ENCODE peak calls at places on chromosomes 2 and 18, in eight cellular contexts. A is effector memory CD4-positive, alpha-beta T cell; M is A172; O is midbrain; W is stimulated activated CD4-positive, alpha-beta T cell treated with anti-CD3 and anti-CD28 coated beads, Interleukin-1b, Interleukin-23, amount 100 ng/mL, for 48 hours; R is CD4-positive, alpha-beta T cell; Y is caudate nucleus; G is islet precursor cell. S is an unnamed sample.

GRCh38 chr2:145416640-145417039 is 896.7 kb upstream of the ZEB2 start:
- DNase-seq in A (no peak), M (no peak), O (no peak), W (no peak), R (no peak), Y (no peak), G (no peak), S (peak)

GRCh38 chr2:131404794-131405193 is 40.8 kb upstream of the RAB6D start:
- DNase-seq in A (no peak), M (no peak), O (no peak), W (no peak), R (no peak), Y (no peak), G (no peak), S (no peak)

GRCh38 chr18:12645751-12646203 is 12.1 kb downstream of the SPIRE1 start:
- DNase-seq in A (no peak), M (peak), O (no peak), W (no peak), R (no peak), Y (peak), G (no peak), S (no peak)

GRCh38 chr18:7755753-7756475 is 188.8 kb downstream of the PTPRM start:
- DNase-seq in A (no peak), M (no peak), O (no peak), W (no peak), R (no peak), Y (no peak), G (no peak), S (no peak)

GRCh38 chr2:67694464-67694863 is 297.3 kb downstream of the ETAA1 start:
- DNase-seq in A (no peak), M (no peak), O (no peak), W (no peak), R (no peak), Y (no peak), G (peak), S (peak)

GRCh38 chr2:137228566-137228965 is 463.2 kb downstream of the THSD7B start:
- DNase-seq in A (no peak), M (no peak), O (no peak), W (no peak), R (no peak), Y (no peak), G (no peak), S (no peak)

GRCh38 chr2:219285894-219286425 is 6.8 kb downstream of the DNAJB2 start:
- DNase-seq in A (no peak), M (no peak), O (peak), W (no peak), R (no peak), Y (peak), G (peak), S (peak)

GRCh38 chr2:108215794-108216211 is 24.0 kb upstream of the SULT1C3 start:
- DNase-seq in A (no peak), M (peak), O (peak), W (no peak), R (no peak), Y (no peak), G (peak), S (no peak)

GRCh38 chr2:62313433-62314227 is 117.7 kb downstream of the B3GNT2 start:
- DNase-seq in A (no peak), M (no peak), O (no peak), W (no peak), R (no peak), Y (no peak), G (no peak), S (no peak)

GRCh38 chr18:12242658-12243260 is 11.4 kb upstream of the CIDEA start:
- DNase-seq in A (no peak), M (no peak), O (no peak), W (no peak), R (no peak), Y (no peak), G (peak), S (no peak)

GRCh38 chr2:196967126-196967525 is 40.6 kb upstream of the PGAP1 start:
- DNase-seq in A (no peak), M (peak), O (no peak), W (no peak), R (no peak), Y (no peak), G (peak), S (peak)

GRCh38 chr2:9946818-9947217 is 4.7 kb upstream of the GRHL1 start:
- DNase-seq in A (no peak), M (no peak), O (no peak), W (no peak), R (no peak), Y (no peak), G (no peak), S (no peak)

GRCh38 chr2:86300496-86300895 is 36.9 kb downstream of the REEP1 start:
- DNase-seq in A (no peak), M (no peak), O (no peak), W (no peak), R (no peak), Y (no peak), G (peak), S (no peak)

GRCh38 chr18:77136871-77137665 is 4.5 kb upstream of the MBP start:
- DNase-seq in A (no peak), M (no peak), O (no peak), W (no peak), R (no peak), Y (no peak), G (no peak), S (no peak)

GRCh38 chr2:183157131-183157530 is 32.9 kb downstream of the NUP35 start:
- DNase-seq in A (no peak), M (no peak), O (no peak), W (no peak), R (no peak), Y (no peak), G (no peak), S (no peak)

GRCh38 chr18:12518326-12518725 is 110.6 kb downstream of the PRELID3A start:
- DNase-seq in A (no peak), M (no peak), O (no peak), W (no peak), R (no peak), Y (no peak), G (peak), S (no peak)

GRCh38 chr2:238418999-238419546 is 7.7 kb upstream of the ASB1 start:
- DNase-seq in A (no peak), M (no peak), O (no peak), W (no peak), R (no peak), Y (no peak), G (no peak), S (peak)

GRCh38 chr2:128276878-128277675 is 41.6 kb downstream of the HS6ST1 start:
- DNase-seq in A (no peak), M (no peak), O (no peak), W (no peak), R (no peak), Y (no peak), G (peak), S (peak)

GRCh38 chr18:9506046-9506792 is 30.9 kb downstream of the RALBP1 start:
- DNase-seq in A (no peak), M (no peak), O (no peak), W (no peak), R (no peak), Y (no peak), G (no peak), S (peak)

GRCh38 chr2:220785181-220785580 is 786.9 kb downstream of the EPHA4 start:
- DNase-seq in A (no peak), M (no peak), O (no peak), W (no peak), R (no peak), Y (no peak), G (no peak), S (no peak)

GRCh38 chr2:172113617-172114016 is 10.9 kb upstream of the DLX2 start:
- DNase-seq in A (no peak), M (peak), O (peak), W (no peak), R (no peak), Y (no peak), G (no peak), S (no peak)

GRCh38 chr2:224038049-224038829 is 847 bp downstream of the SERPINE2 start:
- DNase-seq in A (no peak), M (peak), O (no peak), W (peak), R (peak), Y (no peak), G (peak), S (peak)

GRCh38 chr2:180572346-180572745 is 408.1 kb upstream of the UBE2E3 start:
- DNase-seq in A (no peak), M (no peak), O (no peak), W (no peak), R (no peak), Y (no peak), G (no peak), S (no peak)

GRCh38 chr2:24115057-24115456 is 8.1 kb downstream of the PFN4 start:
- DNase-seq in A (no peak), M (no peak), O (no peak), W (no peak), R (no peak), Y (no peak), G (no peak), S (no peak)

GRCh38 chr2:153622285-153622684 is 143.7 kb upstream of the RPRM start:
- DNase-seq in A (no peak), M (peak), O (no peak), W (no peak), R (no peak), Y (no peak), G (no peak), S (no peak)

GRCh38 chr18:48665654-48666053 is 126.8 kb downstream of the CTIF start:
- DNase-seq in A (no peak), M (no peak), O (no peak), W (no peak), R (no peak), Y (no peak), G (no peak), S (no peak)

GRCh38 chr18:80210312-80211083 is 36.8 kb downstream of the PARD6G start:
- DNase-seq in A (no peak), M (no peak), O (no peak), W (no peak), R (no peak), Y (no peak), G (peak), S (no peak)

GRCh38 chr2:3596891-3597290 is 2.0 kb downstream of the COLEC11 start:
- DNase-seq in A (no peak), M (no peak), O (no peak), W (no peak), R (no peak), Y (no peak), G (no peak), S (no peak)

GRCh38 chr2:65215946-65216345 is 11.7 kb upstream of the ACTR2 start:
- DNase-seq in A (no peak), M (no peak), O (no peak), W (no peak), R (no peak), Y (no peak), G (no peak), S (no peak)